ENCODE peak calls at places on chromosomes 5 and 9, in eight cellular contexts. F is foreskin keratinocyte, Z is activated gamma-delta T cell treated with Interleukin-2 at 50 U/mL for 16 hours, O is fibroblast of lung, G is RKO, E is psoas muscle, D is NCI-H1694 treated with DMSO at 0.1 percent for 48 hours, C is Caco-2. H is an unnamed sample.

GRCh38 chr9:93967020-93967803 is 12.1 kb upstream of the BARX1 start:
- DNase-seq in F (no peak), O (no peak), D (no peak), G (no peak), E (no peak), Z (no peak), C (no peak), H (no peak)

GRCh38 chr9:105295986-105296385 is 51.5 kb downstream of the SLC44A1 start:
- DNase-seq in E (no peak), G (no peak), O (peak; percentile 17), F (no peak), C (no peak), Z (no peak), D (no peak), H (no peak)

GRCh38 chr9:131960311-131960710 is 119.4 kb downstream of the MED27 start:
- DNase-seq in D (no peak), G (peak; percentile 29), C (no peak), F (peak; percentile 54), O (no peak), Z (no peak), E (no peak), H (no peak)

GRCh38 chr5:61866930-61867329 is 439.1 kb upstream of the KIF2A start:
- DNase-seq in E (no peak), F (peak; percentile 93), D (no peak), O (peak; percentile 72), Z (no peak), G (peak; percentile 82), C (no peak), H (no peak)

GRCh38 chr5:140228364-140228837 is 53.4 kb downstream of the CYSTM1 start:
- DNase-seq in G (no peak), C (no peak), Z (no peak), O (no peak), D (no peak), E (no peak), F (no peak), H (peak; percentile 32)

GRCh38 chr9:33517373-33517772 is 6.7 kb upstream of the ANKRD18B start:
- DNase-seq in E (no peak), Z (no peak), D (peak; percentile 26), F (no peak), C (peak; percentile 60), G (peak; percentile 68), O (peak; percentile 66), H (no peak)

GRCh38 chr9:122789256-122790046 is 718 bp downstream of the OR5C1 start:
- DNase-seq in E (no peak), G (no peak), D (no peak), F (no peak), C (no peak), O (no peak), Z (no peak), H (no peak)

GRCh38 chr5:141825836-141826560 is 52.2 kb downstream of the PCDH1 start:
- DNase-seq in D (peak; percentile 13), O (peak; percentile 18), C (peak; percentile 28), E (no peak), G (no peak), Z (no peak), F (no peak), H (no peak)

GRCh38 chr9:130172858-130173461 is 756 bp downstream of the NCS1 start:
- DNase-seq in E (no peak), Z (peak; percentile 23), F (no peak), O (peak; percentile 18), C (peak; percentile 44), G (peak; percentile 75), D (no peak), H (no peak)

GRCh38 chr5:159262859-159263568 is at the start of gene UBLCP1:
- DNase-seq in E (peak; percentile 89), Z (peak; percentile 77), G (peak; percentile 86), O (peak; percentile 81), C (peak; percentile 82), F (peak; percentile 87), D (peak; percentile 64), H (peak; percentile 80)

GRCh38 chr5:89260254-89260653 is 377.3 kb upstream of the MEF2C start:
- DNase-seq in C (no peak), E (no peak), G (no peak), F (no peak), Z (no peak), D (no peak), O (peak; percentile 28), H (no peak)

GRCh38 chr5:59757442-59757841 is 136.1 kb downstream of the PDE4D start:
- DNase-seq in Z (no peak), D (no peak), G (no peak), F (no peak), E (no peak), O (peak; percentile 38), C (no peak), H (no peak)

GRCh38 chr9:129697111-129697955 is 31.9 kb downstream of the PRRX2 start:
- DNase-seq in E (peak; percentile 76), O (peak; percentile 66), Z (no peak), C (peak; percentile 18), G (peak; percentile 62), F (no peak), D (no peak), H (peak; percentile 41)

GRCh38 chr9:13160051-13160450 is 119.4 kb downstream of the MPDZ start:
- DNase-seq in G (no peak), D (no peak), F (no peak), Z (no peak), E (no peak), C (no peak), O (no peak), H (no peak)

GRCh38 chr5:61790678-61791077 is 458.6 kb downstream of the ZSWIM6 start:
- DNase-seq in Z (no peak), O (no peak), D (no peak), F (no peak), C (peak; percentile 48), G (peak; percentile 9), E (no peak), H (no peak)

GRCh38 chr5:118553662-118554061 is 434.7 kb downstream of the DTWD2 start:
- DNase-seq in O (peak; percentile 84), E (peak; percentile 64), D (no peak), G (peak; percentile 34), C (no peak), F (no peak), Z (no peak), H (peak; percentile 54)

GRCh38 chr5:112681481-112681908 is 56.2 kb upstream of the APC start:
- DNase-seq in G (no peak), C (no peak), Z (no peak), F (no peak), O (no peak), E (no peak), D (peak; percentile 66), H (no peak)

GRCh38 chr5:1311443-1312055 is 16.7 kb upstream of the TERT start:
- DNase-seq in C (no peak), F (no peak), O (no peak), Z (no peak), D (no peak), E (no peak), G (no peak), H (no peak)

GRCh38 chr9:122134822-122135528 is 24.6 kb downstream of the NDUFA8 start:
- DNase-seq in Z (no peak), E (no peak), C (no peak), D (no peak), F (no peak), O (peak; percentile 35), G (no peak), H (no peak)

GRCh38 chr5:43192558-43193170 is 639 bp downstream of the NIM1K start:
- DNase-seq in O (peak; percentile 39), D (no peak), G (no peak), C (peak; percentile 12), Z (peak; percentile 3), E (peak; percentile 69), F (no peak), H (no peak)

GRCh38 chr5:52710972-52711596 is 76.6 kb upstream of the ITGA1 start:
- DNase-seq in Z (no peak), D (no peak), G (no peak), F (no peak), E (no peak), C (no peak), O (peak; percentile 17), H (no peak)

GRCh38 chr5:107781451-107781850 is 110.7 kb upstream of the EFNA5 start:
- DNase-seq in G (no peak), C (no peak), F (no peak), Z (no peak), E (no peak), O (peak; percentile 71), D (no peak), H (no peak)

GRCh38 chr9:92146610-92147009 is 31.4 kb upstream of the SPTLC1 start:
- DNase-seq in Z (no peak), D (no peak), F (no peak), G (no peak), O (peak; percentile 53), C (no peak), E (no peak), H (no peak)

GRCh38 chr9:95365766-95366165 is 48.3 kb upstream of the FANCC start:
- DNase-seq in D (no peak), E (no peak), G (no peak), Z (no peak), O (no peak), C (no peak), F (no peak), H (no peak)

GRCh38 chr5:94613583-94613982 is 4.8 kb downstream of the KIAA0825 start:
- DNase-seq in Z (no peak), E (no peak), F (no peak), G (no peak), O (peak; percentile 31), D (peak; percentile 1), C (peak; percentile 35), H (no peak)

GRCh38 chr5:42813533-42813932 is 1.8 kb upstream of the SELENOP start:
- DNase-seq in F (no peak), E (peak; percentile 82), O (no peak), G (no peak), C (no peak), D (no peak), Z (no peak), H (no peak)

GRCh38 chr5:145887976-145888574 is 15.3 kb upstream of the GRXCR2 start:
- DNase-seq in D (no peak), C (peak; percentile 70), Z (no peak), G (peak; percentile 69), O (peak; percentile 70), E (no peak), F (peak; percentile 11), H (no peak)

GRCh38 chr5:142324377-142324870 is 397 bp downstream of the SPRY4 start:
- DNase-seq in Z (no peak), G (no peak), F (no peak), D (no peak), O (no peak), C (no peak), E (no peak), H (peak; percentile 22)

GRCh38 chr9:88949425-88949824 is 41.8 kb upstream of the S1PR3 start:
- DNase-seq in D (no peak), Z (no peak), F (no peak), G (no peak), C (no peak), O (peak; percentile 94), E (no peak), H (peak; percentile 50)

GRCh38 chr5:152456815-152457443 is 51.9 kb upstream of the NMUR2 start:
- DNase-seq in O (no peak), E (no peak), D (no peak), G (no peak), C (no peak), F (no peak), Z (no peak), H (no peak)

GRCh38 chr5:139415221-139415861 is 11.5 kb upstream of the SPATA24 start:
- DNase-seq in Z (no peak), G (no peak), E (peak; percentile 63), D (peak; percentile 77), F (peak; percentile 71), O (no peak), C (no peak), H (peak; percentile 65)

GRCh38 chr5:73694089-73694488 is 68.1 kb downstream of the ARHGEF28 start:
- DNase-seq in G (no peak), F (no peak), Z (no peak), C (no peak), D (no peak), O (no peak), E (no peak), H (no peak)

GRCh38 chr5:164184158-164184557 is 678.7 kb downstream of the MAT2B start:
- DNase-seq in F (no peak), C (no peak), D (no peak), O (no peak), G (no peak), E (no peak), Z (no peak), H (no peak)

GRCh38 chr9:16870606-16871357 is at the start of gene BNC2:
- DNase-seq in C (peak; percentile 12), F (no peak), D (no peak), E (peak; percentile 82), O (peak; percentile 71), G (no peak), Z (no peak), H (peak; percentile 49)